ENCODE peak calls at places on chromosomes 7 and 10, in five cellular contexts. One of them, this sample, is unnamed.

GRCh38 chr10:127309609-127310008 is 113.2 kb upstream of the INSYN2A start:
- DNase-seq in A549: no peak
- DNase-seq in astrocyte of the spinal cord: no peak
- DNase-seq in HepG2: no peak
- DNase-seq in GM23338: no peak
- DNase-seq in this sample: no peak

GRCh38 chr7:45897042-45897690 is 8.9 kb downstream of the IGFBP1 start:
- DNase-seq in A549: no peak
- DNase-seq in HepG2: no peak
- DNase-seq in astrocyte of the spinal cord: peak; percentile 86
- DNase-seq in GM23338: no peak
- DNase-seq in this sample: no peak

GRCh38 chr10:3887885-3888476 is 103.0 kb upstream of the KLF6 start:
- DNase-seq in GM23338: peak; percentile 73
- DNase-seq in HepG2: no peak
- DNase-seq in astrocyte of the spinal cord: peak; percentile 93
- DNase-seq in A549: peak; percentile 83
- DNase-seq in this sample: no peak

GRCh38 chr10:33337335-33337854 is 2.9 kb upstream of the NRP1 start:
- DNase-seq in A549: peak; percentile 48
- DNase-seq in HepG2: no peak
- DNase-seq in astrocyte of the spinal cord: peak; percentile 81
- DNase-seq in GM23338: no peak
- DNase-seq in this sample: no peak

GRCh38 chr10:132443998-132444876 is 47.2 kb downstream of the PWWP2B start:
- DNase-seq in A549: no peak
- DNase-seq in GM23338: peak; percentile 75
- DNase-seq in astrocyte of the spinal cord: no peak
- DNase-seq in HepG2: no peak
- DNase-seq in this sample: no peak

GRCh38 chr10:13719411-13719810 is 132.6 kb downstream of the PRPF18 start:
- DNase-seq in A549: no peak
- DNase-seq in HepG2: no peak
- DNase-seq in astrocyte of the spinal cord: no peak
- DNase-seq in GM23338: no peak
- DNase-seq in this sample: no peak

GRCh38 chr10:60304832-60305231 is 84.8 kb downstream of the ANK3 start:
- DNase-seq in astrocyte of the spinal cord: no peak
- DNase-seq in A549: no peak
- DNase-seq in HepG2: no peak
- DNase-seq in GM23338: no peak
- DNase-seq in this sample: no peak

GRCh38 chr7:143384741-143385631 is 3.8 kb downstream of the ZYX start:
- DNase-seq in HepG2: no peak
- DNase-seq in A549: no peak
- DNase-seq in GM23338: no peak
- DNase-seq in astrocyte of the spinal cord: no peak
- DNase-seq in this sample: no peak

GRCh38 chr7:5421626-5422323 is 1.9 kb downstream of the TNRC18 start:
- DNase-seq in A549: peak; percentile 72
- DNase-seq in GM23338: peak; percentile 60
- DNase-seq in HepG2: peak; percentile 93
- DNase-seq in astrocyte of the spinal cord: peak; percentile 82
- DNase-seq in this sample: no peak

GRCh38 chr7:16708980-16709379 is 44.6 kb upstream of the TSPAN13 start:
- DNase-seq in GM23338: peak; percentile 15
- DNase-seq in HepG2: no peak
- DNase-seq in astrocyte of the spinal cord: peak; percentile 97
- DNase-seq in A549: peak; percentile 76
- DNase-seq in this sample: no peak

GRCh38 chr7:47991741-47992311 is 12.4 kb upstream of the HUS1 start:
- DNase-seq in astrocyte of the spinal cord: peak; percentile 77
- DNase-seq in GM23338: peak; percentile 91
- DNase-seq in HepG2: peak; percentile 63
- DNase-seq in A549: peak; percentile 74
- DNase-seq in this sample: peak; percentile 89

GRCh38 chr10:88886557-88886956 is 6.5 kb downstream of the STAMBPL1 start:
- DNase-seq in GM23338: no peak
- DNase-seq in A549: no peak
- DNase-seq in astrocyte of the spinal cord: no peak
- DNase-seq in HepG2: no peak
- DNase-seq in this sample: peak; percentile 56

GRCh38 chr7:106070567-106071254 is 41.4 kb downstream of the SYPL1 start:
- DNase-seq in A549: no peak
- DNase-seq in astrocyte of the spinal cord: no peak
- DNase-seq in HepG2: no peak
- DNase-seq in GM23338: no peak
- DNase-seq in this sample: no peak

GRCh38 chr10:21929070-21929469 is 74.5 kb downstream of the DNAJC1 start:
- DNase-seq in astrocyte of the spinal cord: no peak
- DNase-seq in GM23338: no peak
- DNase-seq in HepG2: no peak
- DNase-seq in A549: no peak
- DNase-seq in this sample: no peak

GRCh38 chr10:11546581-11546980 is 64.9 kb downstream of the USP6NL start:
- DNase-seq in HepG2: no peak
- DNase-seq in astrocyte of the spinal cord: peak; percentile 37
- DNase-seq in GM23338: no peak
- DNase-seq in A549: no peak
- DNase-seq in this sample: no peak

GRCh38 chr7:3432916-3433315 is 131.9 kb downstream of the SDK1 start:
- DNase-seq in GM23338: no peak
- DNase-seq in astrocyte of the spinal cord: no peak
- DNase-seq in A549: no peak
- DNase-seq in HepG2: no peak
- DNase-seq in this sample: no peak

GRCh38 chr7:3427957-3428356 is 126.9 kb downstream of the SDK1 start:
- DNase-seq in A549: peak; percentile 24
- DNase-seq in HepG2: no peak
- DNase-seq in astrocyte of the spinal cord: no peak
- DNase-seq in GM23338: peak; percentile 12
- DNase-seq in this sample: no peak

GRCh38 chr7:3431306-3431705 is 130.3 kb downstream of the SDK1 start:
- DNase-seq in A549: no peak
- DNase-seq in astrocyte of the spinal cord: peak; percentile 65
- DNase-seq in GM23338: no peak
- DNase-seq in HepG2: no peak
- DNase-seq in this sample: no peak

GRCh38 chr7:3429981-3430380 is 128.9 kb downstream of the SDK1 start:
- DNase-seq in GM23338: no peak
- DNase-seq in HepG2: no peak
- DNase-seq in astrocyte of the spinal cord: no peak
- DNase-seq in A549: no peak
- DNase-seq in this sample: no peak

GRCh38 chr7:3430588-3430987 is 129.5 kb downstream of the SDK1 start:
- DNase-seq in GM23338: peak; percentile 84
- DNase-seq in HepG2: no peak
- DNase-seq in A549: no peak
- DNase-seq in astrocyte of the spinal cord: no peak
- DNase-seq in this sample: no peak
- TF ChIP-seq CTCF in GM23338: peak; percentile 21
- TF ChIP-seq CTCF in HepG2: no peak
- TF ChIP-seq CTCF in A549: no peak
- TF ChIP-seq CTCF in astrocyte of the spinal cord: no peak
- TF ChIP-seq CTCF in this sample: no peak

GRCh38 chr7:22291979-22292378 is 65.0 kb downstream of the RAPGEF5 start:
- DNase-seq in GM23338: no peak
- DNase-seq in HepG2: no peak
- DNase-seq in astrocyte of the spinal cord: no peak
- DNase-seq in A549: no peak
- DNase-seq in this sample: no peak
- TF ChIP-seq CTCF in GM23338: no peak
- TF ChIP-seq CTCF in HepG2: no peak
- TF ChIP-seq CTCF in astrocyte of the spinal cord: no peak
- TF ChIP-seq CTCF in A549: no peak
- TF ChIP-seq CTCF in this sample: no peak

GRCh38 chr7:150717821-150718420 is 1.5 kb downstream of the GIMAP1 start:
- DNase-seq in astrocyte of the spinal cord: no peak
- DNase-seq in HepG2: no peak
- DNase-seq in GM23338: no peak
- DNase-seq in A549: no peak
- DNase-seq in this sample: no peak
- TF ChIP-seq CTCF in astrocyte of the spinal cord: no peak
- TF ChIP-seq CTCF in HepG2: no peak
- TF ChIP-seq CTCF in GM23338: no peak
- TF ChIP-seq CTCF in A549: no peak
- TF ChIP-seq CTCF in this sample: no peak

GRCh38 chr7:120550494-120551048 is 277.6 kb downstream of the KCND2 start:
- DNase-seq in HepG2: no peak
- DNase-seq in astrocyte of the spinal cord: peak; percentile 63
- DNase-seq in A549: no peak
- DNase-seq in GM23338: peak; percentile 33
- DNase-seq in this sample: no peak

GRCh38 chr7:120553497-120553896 is 280.5 kb downstream of the KCND2 start:
- DNase-seq in GM23338: no peak
- DNase-seq in HepG2: no peak
- DNase-seq in astrocyte of the spinal cord: no peak
- DNase-seq in A549: no peak
- DNase-seq in this sample: peak; percentile 22

GRCh38 chr7:120554960-120555571 is 282.1 kb downstream of the KCND2 start:
- DNase-seq in astrocyte of the spinal cord: peak; percentile 67
- DNase-seq in A549: peak; percentile 55
- DNase-seq in HepG2: peak; percentile 49
- DNase-seq in GM23338: peak; percentile 84
- DNase-seq in this sample: no peak
- TF ChIP-seq CTCF in astrocyte of the spinal cord: peak; percentile 75
- TF ChIP-seq CTCF in A549: peak; percentile 64
- TF ChIP-seq CTCF in HepG2: peak; percentile 65
- TF ChIP-seq CTCF in GM23338: peak; percentile 93
- TF ChIP-seq CTCF in this sample: peak; percentile 72

GRCh38 chr7:73986158-73986631 is 41.8 kb upstream of the ELN start:
- DNase-seq in HepG2: no peak
- DNase-seq in A549: no peak
- DNase-seq in GM23338: no peak
- DNase-seq in astrocyte of the spinal cord: no peak
- DNase-seq in this sample: no peak

GRCh38 chr7:73987298-73987697 is 40.7 kb upstream of the ELN start:
- DNase-seq in astrocyte of the spinal cord: no peak
- DNase-seq in HepG2: no peak
- DNase-seq in A549: no peak
- DNase-seq in GM23338: no peak
- DNase-seq in this sample: no peak

GRCh38 chr7:73983437-73984164 is 44.4 kb upstream of the ELN start:
- DNase-seq in A549: no peak
- DNase-seq in GM23338: no peak
- DNase-seq in astrocyte of the spinal cord: no peak
- DNase-seq in HepG2: no peak
- DNase-seq in this sample: no peak

GRCh38 chr7:73984481-73985205 is 43.3 kb upstream of the ELN start:
- DNase-seq in HepG2: no peak
- DNase-seq in A549: no peak
- DNase-seq in GM23338: no peak
- DNase-seq in astrocyte of the spinal cord: no peak
- DNase-seq in this sample: no peak

DNA sequence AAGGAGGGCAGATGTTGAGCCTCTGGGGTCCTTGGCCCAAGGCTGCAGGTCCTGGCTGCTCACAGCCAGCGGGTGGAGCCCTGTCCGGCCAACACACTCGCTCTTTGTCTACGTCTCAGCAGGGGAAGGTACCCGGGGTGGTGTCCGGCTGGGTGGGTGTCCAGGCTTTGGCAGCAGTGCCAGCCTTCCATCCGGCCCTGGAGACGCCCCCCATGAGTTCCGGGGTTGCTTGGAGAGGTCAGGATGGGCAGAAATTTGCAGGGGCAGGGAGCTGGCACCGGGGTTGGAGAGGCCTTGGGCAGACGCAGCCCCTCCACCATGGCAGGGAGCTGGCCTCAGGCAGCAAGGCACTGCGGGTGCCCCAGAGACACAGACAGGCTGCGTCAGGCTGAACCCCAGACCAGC is 42.2 kb upstream of the ELN start:
- DNase-seq in A549: no peak
- DNase-seq in HepG2: no peak
- DNase-seq in astrocyte of the spinal cord: no peak
- DNase-seq in GM23338: no peak
- DNase-seq in this sample: no peak
- TF ChIP-seq CTCF in A549: no peak
- TF ChIP-seq CTCF in HepG2: peak; percentile 12
- TF ChIP-seq CTCF in astrocyte of the spinal cord: peak; percentile 2
- TF ChIP-seq CTCF in GM23338: peak; percentile 29
- TF ChIP-seq CTCF in this sample: no peak

GRCh38 chr10:66457629-66458028 is 468.2 kb upstream of the LRRTM3 start:
- DNase-seq in A549: no peak
- DNase-seq in GM23338: no peak
- DNase-seq in astrocyte of the spinal cord: no peak
- DNase-seq in HepG2: no peak
- DNase-seq in this sample: no peak

GRCh38 chr10:66455304-66455703 is 470.5 kb upstream of the LRRTM3 start:
- DNase-seq in GM23338: no peak
- DNase-seq in astrocyte of the spinal cord: no peak
- DNase-seq in A549: peak; percentile 5
- DNase-seq in HepG2: no peak
- DNase-seq in this sample: no peak
- TF ChIP-seq CTCF in GM23338: no peak
- TF ChIP-seq CTCF in astrocyte of the spinal cord: no peak
- TF ChIP-seq CTCF in A549: no peak
- TF ChIP-seq CTCF in HepG2: no peak
- TF ChIP-seq CTCF in this sample: no peak

This sample was measured in GM06990.